ENCODE peak calls at places on chromosomes 4 and X, in nine cellular contexts. D is fibroblast of lung, E is K562, J is GM23248, C is hepatocyte, R is mammary epithelial cell, T is neural progenitor cell, X is HepG2, Z is endothelial cell of umbilical vein. B is an unnamed sample.
A peak's percentile ranks its signal among the peaks of the same experiment; 100 is the strongest.

GRCh38 chrX:24668111-24668510 is 21.0 kb upstream of the PCYT1B start:
- DNase-seq in T (no peak), X (no peak), R (no peak), D (no peak), Z (peak; percentile 9), E (no peak), J (no peak), C (no peak), B (no peak)

GRCh38 chr4:148116971-148117370 is 325.2 kb downstream of the NR3C2 start:
- DNase-seq in R (peak; percentile 30), T (no peak), D (no peak), Z (no peak), X (no peak), J (no peak), E (no peak), C (no peak), B (no peak)

GRCh38 chrX:43976216-43976615 is 3.0 kb upstream of the NDP start:
- DNase-seq in D (no peak), X (no peak), C (no peak), Z (no peak), E (no peak), R (no peak), J (no peak), T (no peak), B (no peak)

GRCh38 chr4:79442422-79442821 is 34.4 kb upstream of the GK2 start:
- DNase-seq in E (no peak), C (no peak), Z (no peak), X (no peak), D (peak; percentile 3), J (peak; percentile 64), R (no peak), T (no peak), B (no peak)

GRCh38 chr4:10619220-10619619 is 65.3 kb downstream of the CLNK start:
- DNase-seq in T (no peak), E (peak; percentile 5), R (peak; percentile 38), J (no peak), X (no peak), C (peak; percentile 30), Z (peak; percentile 22), D (peak; percentile 57), B (no peak)

GRCh38 chrX:120260369-120260768 is 9.8 kb downstream of the ZBTB33 start:
- DNase-seq in E (no peak), D (no peak), J (no peak), T (no peak), Z (no peak), X (no peak), C (no peak), R (peak; percentile 83), B (peak; percentile 21)

GRCh38 chr4:10611673-10612072 is 72.9 kb downstream of the CLNK start:
- DNase-seq in J (peak; percentile 88), Z (peak; percentile 76), X (no peak), R (peak; percentile 73), C (peak; percentile 64), D (peak; percentile 81), E (no peak), T (no peak), B (no peak)

GRCh38 chr4:86791126-86791525 is 58.1 kb downstream of the SLC10A6 start:
- DNase-seq in D (no peak), T (peak; percentile 3), R (no peak), E (peak; percentile 69), J (no peak), C (no peak), Z (no peak), X (peak; percentile 88), B (no peak)

GRCh38 chr4:25578431-25578830 is 77.2 kb upstream of the SLC34A2 start:
- DNase-seq in Z (no peak), T (peak; percentile 47), E (no peak), D (no peak), C (no peak), R (no peak), X (no peak), J (no peak), B (no peak)

GRCh38 chrX:107673933-107674479 is 45.7 kb downstream of the PRPS1 start:
- DNase-seq in T (peak; percentile 33), J (peak; percentile 59), E (peak; percentile 69), D (peak; percentile 94), Z (peak; percentile 67), R (peak; percentile 77), C (peak; percentile 88), X (no peak), B (peak; percentile 88)

GRCh38 chrX:101483705-101484104 is 1.6 kb upstream of the ARMCX4 start:
- DNase-seq in D (no peak), Z (no peak), T (peak; percentile 54), C (no peak), E (peak; percentile 24), R (no peak), X (no peak), J (no peak), B (no peak)

GRCh38 chr4:87853108-87853507 is 20.3 kb downstream of the MEPE start:
- DNase-seq in T (peak; percentile 49), D (peak; percentile 75), C (peak; percentile 62), X (peak; percentile 60), R (peak; percentile 36), E (peak; percentile 19), Z (peak; percentile 73), J (peak; percentile 64), B (peak; percentile 50)

GRCh38 chrX:43970528-43970927 is 2.7 kb downstream of the NDP start:
- DNase-seq in D (no peak), X (no peak), R (peak; percentile 43), J (peak; percentile 65), E (no peak), T (no peak), Z (no peak), C (no peak), B (no peak)

GRCh38 chrX:50375481-50376267 is 95.0 kb downstream of the DGKK start:
- DNase-seq in C (peak; percentile 4), R (no peak), E (no peak), X (no peak), D (no peak), J (no peak), T (no peak), Z (no peak), B (no peak)

GRCh38 chr4:174214102-174214878 is 69.2 kb downstream of the FBXO8 start:
- DNase-seq in X (no peak), E (no peak), J (peak; percentile 39), Z (no peak), R (no peak), C (peak; percentile 33), T (peak; percentile 82), D (peak; percentile 18), B (no peak)
- TF ChIP-seq EZH2 in X (no peak), E (no peak), J (no peak), Z (no peak), R (peak; percentile 67), C (peak; percentile 78), T (peak; percentile 93), D (peak; percentile 8), B (no peak)

GRCh38 chr4:138300616-138301015 is 58.5 kb upstream of the SLC7A11 start:
- DNase-seq in T (no peak), C (no peak), R (no peak), J (peak; percentile 24), E (no peak), D (no peak), Z (no peak), X (no peak), B (no peak)
- H3K4me3 ChIP-seq in T (no peak overlapping the region), C (no peak overlapping the region), R (no peak overlapping the region), J (no peak overlapping the region), E (no peak overlapping the region), D (no peak overlapping the region), Z (no peak overlapping the region), X (no peak overlapping the region), B (no peak overlapping the region)

GRCh38 chr4:796206-796605 is 29.7 kb downstream of the CPLX1 start:
- DNase-seq in X (no peak), T (no peak), D (no peak), C (no peak), E (no peak), R (no peak), Z (no peak), J (no peak), B (no peak)
- TF ChIP-seq EZH2 in X (no peak), T (no peak), D (no peak), C (no peak), E (no peak), R (no peak), Z (no peak), J (no peak), B (no peak)

GRCh38 chr4:76420311-76420710 is 630 bp downstream of the CCDC158 start:
- DNase-seq in C (no peak), T (no peak), D (peak; percentile 1), J (no peak), E (no peak), X (no peak), Z (no peak), R (no peak), B (no peak)
- H3K4me3 ChIP-seq in C (no peak overlapping the region), T (no peak overlapping the region), D (peak overlapping the region; percentile 56), J (peak overlapping the region; percentile 68), E (no peak overlapping the region), X (no peak overlapping the region), Z (no peak overlapping the region), R (peak overlapping the region; percentile 54), B (no peak overlapping the region)

GRCh38 chr4:56505269-56506109 is at the start of gene ARL9:
- DNase-seq in C (peak; percentile 56), J (peak; percentile 85), T (peak; percentile 80), E (no peak), D (peak; percentile 50), R (peak; percentile 45), Z (peak; percentile 61), X (no peak), B (no peak)
- TF ChIP-seq EZH2 in C (no peak), J (no peak), T (peak; percentile 44), E (no peak), D (no peak), R (no peak), Z (no peak), X (no peak), B (no peak)

DNA sequence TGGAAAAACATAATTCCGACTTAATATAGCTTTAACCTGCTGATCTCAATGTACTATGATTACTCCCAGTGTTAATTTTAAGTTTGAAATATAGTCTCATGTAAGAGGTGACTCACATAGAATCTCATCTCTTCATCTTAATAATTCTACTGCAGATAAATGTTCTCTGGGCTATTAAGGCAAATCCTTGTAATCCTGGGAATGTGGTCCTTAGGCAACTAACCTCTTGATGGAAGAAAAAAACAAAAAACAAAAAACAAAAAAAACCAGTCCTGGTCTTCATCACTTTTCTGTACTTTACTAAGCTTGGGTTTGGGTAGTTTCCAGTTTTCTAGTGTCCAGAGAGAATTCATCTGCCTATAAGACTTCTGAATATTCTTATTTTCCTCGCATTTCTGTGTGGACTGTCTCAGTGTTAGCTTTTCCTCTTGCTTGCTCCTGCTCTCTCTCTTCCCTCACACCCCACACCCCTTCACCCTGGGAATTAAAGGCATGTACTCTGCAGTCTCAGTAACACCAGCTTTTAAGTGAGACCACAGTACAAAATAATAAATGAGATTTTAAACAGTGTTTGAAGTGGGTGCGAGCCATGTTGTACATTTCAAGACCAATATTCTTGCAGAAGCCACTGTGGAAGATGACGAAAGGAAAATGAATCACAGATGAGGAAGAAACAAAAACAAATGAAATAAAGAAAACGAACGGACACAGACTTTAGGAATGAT is 51.7 kb downstream of the HAND2 start:
- DNase-seq in Z (no peak), E (no peak), R (no peak), X (no peak), D (peak; percentile 86), J (peak; percentile 56), C (no peak), T (no peak), B (no peak)
- H3K4me3 ChIP-seq in Z (no peak overlapping the region), E (no peak overlapping the region), R (no peak overlapping the region), X (no peak overlapping the region), D (no peak overlapping the region), J (peak overlapping the region; percentile 5), C (no peak overlapping the region), T (no peak overlapping the region), B (no peak overlapping the region)

GRCh38 chrX:150197388-150197787 is 165.7 kb upstream of the MAMLD1 start:
- DNase-seq in R (peak; percentile 7), C (no peak), E (no peak), Z (no peak), D (no peak), T (no peak), J (no peak), X (no peak), B (no peak)
- TF ChIP-seq EZH2 in R (no peak), C (no peak), E (no peak), Z (no peak), D (no peak), T (no peak), J (no peak), X (no peak), B (no peak)